ENCODE peak calls at places on chromosomes 3 and 15, in eight cellular contexts. L is PC-9, N is A549, S is GM23338, W is GM23248, G is HCT116, U is mesenchymal stem cell, E is neural progenitor cell. B is an unnamed sample.
A peak's percentile ranks its signal among the peaks of the same experiment; 100 is the strongest.

GRCh38 chr15:41637086-41637485 is 23.1 kb upstream of the MGA start:
- DNase-seq in G (no peak), W (no peak), U (no peak), S (no peak), E (no peak), N (no peak), L (no peak), B (no peak)

GRCh38 chr3:46882377-46883015 is 5.0 kb downstream of the PTH1R start:
- DNase-seq in E (peak; percentile 62), S (peak; percentile 66), L (no peak), U (peak; percentile 40), W (peak; percentile 52), N (no peak), G (no peak), B (no peak)

GRCh38 chr3:10376353-10376752 is 55.4 kb upstream of the SEC13 start:
- DNase-seq in U (no peak), L (no peak), W (no peak), N (no peak), E (no peak), G (no peak), S (peak; percentile 34), B (no peak)

GRCh38 chr15:95468820-95469219 is 861.7 kb upstream of the NR2F2 start:
- DNase-seq in L (no peak), N (no peak), W (no peak), E (no peak), S (peak; percentile 25), U (no peak), G (no peak), B (no peak)

GRCh38 chr15:48940508-48940907 is 23.2 kb downstream of the SHC4 start:
- DNase-seq in L (no peak), E (no peak), N (no peak), U (peak; percentile 75), S (no peak), G (no peak), W (peak; percentile 96), B (no peak)

GRCh38 chr15:77659350-77660321 is 26.9 kb upstream of the LINGO1 start:
- DNase-seq in S (peak; percentile 83), N (peak; percentile 91), L (peak; percentile 53), G (peak; percentile 34), W (peak; percentile 75), U (peak; percentile 57), E (peak; percentile 75), B (peak; percentile 70)

GRCh38 chr15:40151991-40152390 is 8.9 kb upstream of the BUB1B start:
- DNase-seq in S (no peak), N (no peak), U (no peak), E (no peak), W (no peak), G (no peak), L (no peak), B (no peak)

GRCh38 chr3:136250862-136251460 is 821 bp downstream of the PCCB start:
- DNase-seq in E (peak; percentile 47), U (peak; percentile 34), N (no peak), L (peak; percentile 2), G (no peak), S (peak; percentile 34), W (peak; percentile 75), B (peak; percentile 36)

GRCh38 chr3:71194785-71195184 is 388.7 kb downstream of the FOXP1 start:
- DNase-seq in N (no peak), S (peak; percentile 66), U (no peak), E (no peak), L (no peak), G (no peak), W (no peak), B (no peak)

GRCh38 chr3:149660462-149660861 is 2.6 kb upstream of the WWTR1 start:
- DNase-seq in U (no peak), N (no peak), S (no peak), G (no peak), L (no peak), W (no peak), E (no peak), B (no peak)

GRCh38 chr15:52050416-52050815 is 31.4 kb downstream of the MAPK6 start:
- DNase-seq in E (no peak), N (no peak), G (no peak), S (no peak), L (no peak), W (peak; percentile 79), U (peak; percentile 61), B (no peak)

GRCh38 chr3:140731440-140732119 is 53.7 kb downstream of the TRIM42 start:
- DNase-seq in S (no peak), N (no peak), G (no peak), U (no peak), E (no peak), L (no peak), W (no peak), B (no peak)

GRCh38 chr3:128312271-128312670 is 154.4 kb downstream of the DNAJB8 start:
- DNase-seq in N (no peak), U (no peak), E (no peak), L (no peak), S (no peak), G (no peak), W (no peak), B (no peak)

GRCh38 chr3:158105710-158106438 is at the start of gene SHOX2:
- DNase-seq in W (peak; percentile 83), U (peak; percentile 51), S (peak; percentile 78), N (peak; percentile 44), G (no peak), E (peak; percentile 78), L (peak; percentile 45), B (no peak)

GRCh38 chr3:134253475-134254231 is 3.0 kb upstream of the RYK start:
- DNase-seq in U (no peak), G (no peak), N (no peak), W (peak; percentile 9), E (no peak), L (no peak), S (no peak), B (no peak)

GRCh38 chr3:117630885-117631284 is 921.3 kb downstream of the TUSC7 start:
- DNase-seq in W (no peak), S (no peak), N (no peak), E (no peak), G (no peak), L (no peak), U (no peak), B (no peak)

GRCh38 chr3:134476306-134476705 is 9.5 kb downstream of the ANAPC13 start:
- DNase-seq in W (no peak), G (no peak), N (no peak), U (peak; percentile 47), L (no peak), E (no peak), S (no peak), B (no peak)

GRCh38 chr3:157376596-157377300 is 59.9 kb upstream of the PTX3 start:
- DNase-seq in W (no peak), U (no peak), N (no peak), E (peak; percentile 86), L (no peak), G (no peak), S (no peak), B (no peak)

GRCh38 chr3:169550284-169550683 is 113.2 kb downstream of the MECOM start:
- DNase-seq in E (no peak), G (no peak), L (no peak), S (no peak), N (no peak), U (no peak), W (no peak), B (no peak)

GRCh38 chr15:89781891-89782618 is 5.9 kb downstream of the MESP2 start:
- DNase-seq in W (peak; percentile 92), S (no peak), N (no peak), E (no peak), L (peak; percentile 91), G (peak; percentile 39), U (peak; percentile 58), B (no peak)

DNA sequence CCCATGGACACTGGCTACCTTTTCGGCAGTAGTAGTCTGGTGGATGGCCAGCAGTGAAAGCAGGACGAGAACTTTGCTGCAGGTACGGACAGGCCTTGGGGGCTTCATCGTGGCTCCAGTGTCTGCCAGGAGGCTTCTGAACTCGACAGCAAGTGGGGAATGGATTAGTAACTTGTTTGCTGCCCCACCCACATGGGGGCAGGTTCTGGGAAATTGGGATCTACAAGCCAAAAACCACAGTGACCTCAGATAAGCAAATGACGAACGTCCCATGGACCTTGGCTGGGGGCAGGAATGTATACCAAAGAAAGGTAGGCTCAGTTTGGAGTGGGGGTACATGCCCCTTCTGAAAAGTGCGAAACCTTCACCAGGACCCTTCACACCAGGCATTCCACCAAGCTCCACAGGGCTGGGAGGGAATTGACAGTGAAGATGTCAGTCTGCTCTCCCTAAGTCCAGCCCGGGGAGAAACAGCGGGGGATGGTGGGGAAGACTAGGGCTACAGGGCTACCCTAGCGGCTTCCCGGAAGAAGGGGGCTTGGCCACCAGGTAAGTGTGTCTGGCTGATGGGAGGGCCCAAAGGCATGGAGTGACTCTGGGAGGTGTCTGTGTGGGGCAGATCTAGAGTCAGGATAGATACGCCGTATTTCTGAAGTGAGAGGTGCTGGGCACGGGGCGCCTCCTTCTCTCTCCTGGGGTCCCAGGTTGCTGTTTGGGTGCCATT is at the start of gene ITIH4:
- DNase-seq in G (no peak), S (peak; percentile 21), N (no peak), E (no peak), L (no peak), U (no peak), W (no peak), B (no peak)
- H3K4me2 ChIP-seq in G (peak within 1 kb of the TSS; percentile 77), S (no peak within 1 kb of the TSS), N (peak within 1 kb of the TSS; percentile 48), E (no peak within 1 kb of the TSS), L (peak within 1 kb of the TSS; percentile 61), U (no peak within 1 kb of the TSS), W (peak within 1 kb of the TSS; percentile 54), B (no peak within 1 kb of the TSS)

GRCh38 chr3:32372213-32372490 is 19.5 kb upstream of the CMTM7 start:
- DNase-seq in G (no peak), E (no peak), L (no peak), N (no peak), U (no peak), S (no peak), W (no peak), B (no peak)
- H3K4me1 ChIP-seq in G (no peaks in the 10 kb centered on the region), E (peaks cover under 1% of the 10 kb centered on the region), L (no peaks in the 10 kb centered on the region), N (no peaks in the 10 kb centered on the region), U (peaks cover 2% of the 10 kb centered on the region), S (peaks cover 10% of the 10 kb centered on the region), W (no peaks in the 10 kb centered on the region), B (peaks cover 52% of the 10 kb centered on the region)

DNA sequence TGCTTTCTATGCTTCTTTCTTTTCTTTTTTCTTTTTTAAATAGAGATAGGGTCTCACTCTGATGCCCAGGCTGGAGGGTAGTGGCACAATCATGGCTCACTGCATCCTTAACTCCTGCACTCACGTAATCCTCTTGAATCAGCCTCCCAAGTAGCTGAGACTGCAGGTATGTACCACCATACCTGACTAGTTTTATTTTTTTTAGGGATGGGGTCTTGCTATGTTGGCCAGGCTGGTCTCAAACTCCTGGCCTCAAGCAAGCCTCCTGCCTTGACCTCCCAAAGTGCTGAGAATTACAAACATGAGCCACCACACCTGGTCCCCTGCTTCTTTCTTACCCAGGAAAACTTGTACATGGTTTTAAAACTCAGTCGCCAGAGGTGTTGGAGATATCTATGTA is 24.2 kb upstream of the HDC start:
- DNase-seq in W (no peak), S (no peak), G (no peak), L (no peak), E (no peak), N (no peak), U (no peak), B (no peak)
- H3K4me2 ChIP-seq in W (no peak overlapping the region), S (no peak overlapping the region), G (no peak overlapping the region), L (no peak overlapping the region), E (no peak overlapping the region), N (no peak overlapping the region), U (no peak overlapping the region), B (no peak overlapping the region)

DNA sequence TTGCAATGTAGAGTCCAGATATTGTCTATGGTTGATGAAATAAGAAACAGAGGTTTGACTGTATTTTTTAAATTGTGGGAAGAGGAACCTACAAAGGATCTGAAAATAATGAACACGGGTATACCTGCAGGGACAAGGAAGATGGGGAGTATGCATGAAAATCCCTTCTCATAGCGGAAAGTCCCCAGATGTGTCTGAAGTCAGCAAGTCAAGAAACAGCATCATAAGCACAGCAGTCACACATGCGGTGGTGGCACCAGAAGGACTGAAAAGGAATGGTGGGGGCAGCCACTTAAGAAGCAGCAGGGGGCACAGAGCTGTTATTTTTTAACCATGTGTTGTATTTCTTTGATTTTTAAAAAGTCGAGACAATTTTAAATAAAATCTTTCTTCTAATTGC is 4.7 kb downstream of the MRPS11 start:
- DNase-seq in L (no peak), N (no peak), E (no peak), G (no peak), U (no peak), S (no peak), W (no peak), B (no peak)
- H3K4me1 ChIP-seq in L (peaks cover 6% of the 10 kb centered on the region), N (peaks cover 7% of the 10 kb centered on the region), E (peaks cover 4% of the 10 kb centered on the region), G (peaks cover 4% of the 10 kb centered on the region), U (peaks cover 7% of the 10 kb centered on the region), S (peaks cover 4% of the 10 kb centered on the region), W (peaks cover 7% of the 10 kb centered on the region), B (peaks cover 15% of the 10 kb centered on the region)

B was measured in DND-41.